ENCODE peak calls at places on chromosome 17, in seven cellular contexts. One of them, this sample, is unnamed.

GRCh38 chr17:8117980-8118768 is at the start of gene ALOXE3:
- DNase-seq in Calu3: peak
- DNase-seq in neural crest cell: peak
- DNase-seq in activated CD4-positive, alpha-beta T cell treated with anti-CD3 and anti-CD28 coated beads, Interleukin-2, amount 50 U/mL, for 4 hours: peak
- DNase-seq in esophagus squamous epithelium: no peak
- DNase-seq in DMS 273 treated with DMSO at 0.1 percent for 48 hours: no peak
- DNase-seq in GM23248: peak
- DNase-seq in this sample: peak

GRCh38 chr17:59618894-59619312 is 792 bp upstream of the CLTC start:
- DNase-seq in esophagus squamous epithelium: no peak
- DNase-seq in Calu3: no peak
- DNase-seq in DMS 273 treated with DMSO at 0.1 percent for 48 hours: no peak
- DNase-seq in GM23248: no peak
- DNase-seq in neural crest cell: no peak
- DNase-seq in activated CD4-positive, alpha-beta T cell treated with anti-CD3 and anti-CD28 coated beads, Interleukin-2, amount 50 U/mL, for 4 hours: no peak
- DNase-seq in this sample: no peak

GRCh38 chr17:4369557-4370230 is 3.2 kb upstream of the UBE2G1 start:
- DNase-seq in GM23248: no peak
- DNase-seq in DMS 273 treated with DMSO at 0.1 percent for 48 hours: no peak
- DNase-seq in esophagus squamous epithelium: no peak
- DNase-seq in neural crest cell: no peak
- DNase-seq in activated CD4-positive, alpha-beta T cell treated with anti-CD3 and anti-CD28 coated beads, Interleukin-2, amount 50 U/mL, for 4 hours: no peak
- DNase-seq in Calu3: no peak
- DNase-seq in this sample: no peak

GRCh38 chr17:55549140-55549539 is 37.9 kb upstream of the SMIM36 start:
- DNase-seq in activated CD4-positive, alpha-beta T cell treated with anti-CD3 and anti-CD28 coated beads, Interleukin-2, amount 50 U/mL, for 4 hours: no peak
- DNase-seq in DMS 273 treated with DMSO at 0.1 percent for 48 hours: no peak
- DNase-seq in neural crest cell: no peak
- DNase-seq in Calu3: peak
- DNase-seq in GM23248: peak
- DNase-seq in esophagus squamous epithelium: no peak
- DNase-seq in this sample: peak

GRCh38 chr17:71084219-71084618 is 914.9 kb downstream of the KCNJ2 start:
- DNase-seq in esophagus squamous epithelium: no peak
- DNase-seq in Calu3: peak
- DNase-seq in activated CD4-positive, alpha-beta T cell treated with anti-CD3 and anti-CD28 coated beads, Interleukin-2, amount 50 U/mL, for 4 hours: no peak
- DNase-seq in GM23248: peak
- DNase-seq in DMS 273 treated with DMSO at 0.1 percent for 48 hours: peak
- DNase-seq in neural crest cell: peak
- DNase-seq in this sample: peak

GRCh38 chr17:15453246-15453645 is 14.2 kb downstream of the CDRT4 start:
- DNase-seq in activated CD4-positive, alpha-beta T cell treated with anti-CD3 and anti-CD28 coated beads, Interleukin-2, amount 50 U/mL, for 4 hours: no peak
- DNase-seq in DMS 273 treated with DMSO at 0.1 percent for 48 hours: no peak
- DNase-seq in Calu3: no peak
- DNase-seq in neural crest cell: no peak
- DNase-seq in esophagus squamous epithelium: no peak
- DNase-seq in GM23248: peak
- DNase-seq in this sample: peak

GRCh38 chr17:72644481-72644880 is 448.0 kb downstream of the SLC39A11 start:
- DNase-seq in GM23248: no peak
- DNase-seq in DMS 273 treated with DMSO at 0.1 percent for 48 hours: no peak
- DNase-seq in neural crest cell: no peak
- DNase-seq in activated CD4-positive, alpha-beta T cell treated with anti-CD3 and anti-CD28 coated beads, Interleukin-2, amount 50 U/mL, for 4 hours: no peak
- DNase-seq in esophagus squamous epithelium: no peak
- DNase-seq in Calu3: no peak
- DNase-seq in this sample: no peak

GRCh38 chr17:82283208-82283749 is 9.8 kb upstream of the CSNK1D start:
- DNase-seq in neural crest cell: no peak
- DNase-seq in Calu3: peak
- DNase-seq in DMS 273 treated with DMSO at 0.1 percent for 48 hours: no peak
- DNase-seq in esophagus squamous epithelium: no peak
- DNase-seq in GM23248: peak
- DNase-seq in activated CD4-positive, alpha-beta T cell treated with anti-CD3 and anti-CD28 coated beads, Interleukin-2, amount 50 U/mL, for 4 hours: peak
- DNase-seq in this sample: peak

GRCh38 chr17:69047368-69048263 is 13.1 kb downstream of the ABCA9 start:
- DNase-seq in neural crest cell: no peak
- DNase-seq in activated CD4-positive, alpha-beta T cell treated with anti-CD3 and anti-CD28 coated beads, Interleukin-2, amount 50 U/mL, for 4 hours: no peak
- DNase-seq in GM23248: peak
- DNase-seq in DMS 273 treated with DMSO at 0.1 percent for 48 hours: no peak
- DNase-seq in Calu3: peak
- DNase-seq in esophagus squamous epithelium: no peak
- DNase-seq in this sample: peak

GRCh38 chr17:4405038-4405669 is 28.6 kb upstream of the SPNS3 start:
- DNase-seq in neural crest cell: no peak
- DNase-seq in esophagus squamous epithelium: no peak
- DNase-seq in Calu3: no peak
- DNase-seq in activated CD4-positive, alpha-beta T cell treated with anti-CD3 and anti-CD28 coated beads, Interleukin-2, amount 50 U/mL, for 4 hours: no peak
- DNase-seq in GM23248: no peak
- DNase-seq in DMS 273 treated with DMSO at 0.1 percent for 48 hours: no peak
- DNase-seq in this sample: no peak

GRCh38 chr17:66290097-66290722 is 12.2 kb upstream of the PRKCA start:
- DNase-seq in esophagus squamous epithelium: no peak
- DNase-seq in neural crest cell: no peak
- DNase-seq in activated CD4-positive, alpha-beta T cell treated with anti-CD3 and anti-CD28 coated beads, Interleukin-2, amount 50 U/mL, for 4 hours: no peak
- DNase-seq in Calu3: no peak
- DNase-seq in DMS 273 treated with DMSO at 0.1 percent for 48 hours: no peak
- DNase-seq in GM23248: no peak
- DNase-seq in this sample: no peak

GRCh38 chr17:77433385-77434135 is 292.8 kb downstream of the SEC14L1 start:
- DNase-seq in esophagus squamous epithelium: no peak
- DNase-seq in activated CD4-positive, alpha-beta T cell treated with anti-CD3 and anti-CD28 coated beads, Interleukin-2, amount 50 U/mL, for 4 hours: no peak
- DNase-seq in Calu3: no peak
- DNase-seq in neural crest cell: no peak
- DNase-seq in DMS 273 treated with DMSO at 0.1 percent for 48 hours: no peak
- DNase-seq in GM23248: peak
- DNase-seq in this sample: peak

GRCh38 chr17:13477180-13477611 is 124.5 kb downstream of the HS3ST3A1 start:
- DNase-seq in esophagus squamous epithelium: no peak
- DNase-seq in activated CD4-positive, alpha-beta T cell treated with anti-CD3 and anti-CD28 coated beads, Interleukin-2, amount 50 U/mL, for 4 hours: no peak
- DNase-seq in neural crest cell: no peak
- DNase-seq in GM23248: peak
- DNase-seq in Calu3: no peak
- DNase-seq in DMS 273 treated with DMSO at 0.1 percent for 48 hours: no peak
- DNase-seq in this sample: peak

GRCh38 chr17:2547176-2547575 is 35.5 kb upstream of the METTL16 start:
- DNase-seq in activated CD4-positive, alpha-beta T cell treated with anti-CD3 and anti-CD28 coated beads, Interleukin-2, amount 50 U/mL, for 4 hours: no peak
- DNase-seq in esophagus squamous epithelium: no peak
- DNase-seq in DMS 273 treated with DMSO at 0.1 percent for 48 hours: no peak
- DNase-seq in neural crest cell: no peak
- DNase-seq in Calu3: no peak
- DNase-seq in GM23248: peak
- DNase-seq in this sample: peak

GRCh38 chr17:51119415-51120356 is 982 bp downstream of the SPAG9 start:
- DNase-seq in Calu3: peak
- DNase-seq in neural crest cell: peak
- DNase-seq in GM23248: peak
- DNase-seq in DMS 273 treated with DMSO at 0.1 percent for 48 hours: peak
- DNase-seq in esophagus squamous epithelium: no peak
- DNase-seq in activated CD4-positive, alpha-beta T cell treated with anti-CD3 and anti-CD28 coated beads, Interleukin-2, amount 50 U/mL, for 4 hours: peak
- DNase-seq in this sample: peak

GRCh38 chr17:55769625-55770000 is 18.8 kb downstream of the PCTP start:
- DNase-seq in GM23248: peak
- DNase-seq in DMS 273 treated with DMSO at 0.1 percent for 48 hours: no peak
- DNase-seq in activated CD4-positive, alpha-beta T cell treated with anti-CD3 and anti-CD28 coated beads, Interleukin-2, amount 50 U/mL, for 4 hours: no peak
- DNase-seq in neural crest cell: no peak
- DNase-seq in esophagus squamous epithelium: no peak
- DNase-seq in Calu3: peak
- DNase-seq in this sample: peak

This sample was measured in EH.